ENCODE peak calls at places on chromosome 16, in six cellular contexts. S is adrenal gland; A is CD8-positive, alpha-beta memory T cell; U is CD4-positive, alpha-beta memory T cell; C is A549; R is right lobe of liver. E is an unnamed sample.

GRCh38 chr16:77288222-77288621 is 89.0 kb downstream of the SYCE1L start:
- DNase-seq in C (no peak), A (no peak), R (no peak), U (no peak), S (no peak), E (no peak)

GRCh38 chr16:30095166-30096078 is 591 bp downstream of the YPEL3 start:
- DNase-seq in A (no peak), C (no peak), R (no peak), U (no peak), S (peak; percentile 45), E (no peak)

GRCh38 chr16:51184702-51185433 is 33.8 kb upstream of the SALL1 start:
- DNase-seq in C (no peak), U (no peak), A (no peak), S (no peak), R (no peak), E (no peak)

GRCh38 chr16:58299757-58300349 is 5.0 kb upstream of the PRSS54 start:
- DNase-seq in U (no peak), S (no peak), R (no peak), A (no peak), C (no peak), E (no peak)

GRCh38 chr16:47565454-47565853 is 104.3 kb downstream of the PHKB start:
- DNase-seq in A (peak; percentile 12), R (peak; percentile 33), S (peak; percentile 65), U (no peak), C (no peak), E (no peak)

GRCh38 chr16:81071816-81072215 is 5.2 kb downstream of the C16orf46 start:
- DNase-seq in C (no peak), A (no peak), U (no peak), R (no peak), S (no peak), E (no peak)

GRCh38 chr16:50740747-50741146 is 1.1 kb upstream of the CYLD start:
- DNase-seq in R (no peak), U (no peak), A (no peak), C (no peak), S (no peak), E (no peak)

GRCh38 chr16:50309156-50309526 is 42.8 kb downstream of the ADCY7 start:
- DNase-seq in U (no peak), A (no peak), R (no peak), S (no peak), C (no peak), E (no peak)

GRCh38 chr16:89431158-89431584 is 59.2 kb downstream of the ANKRD11 start:
- DNase-seq in S (no peak), A (no peak), C (peak; percentile 52), R (no peak), U (no peak), E (peak; percentile 76)

GRCh38 chr16:12455287-12455798 is 348.3 kb downstream of the CPPED1 start:
- DNase-seq in C (peak; percentile 37), R (peak; percentile 76), U (no peak), S (peak; percentile 64), A (no peak), E (peak; percentile 75)

GRCh38 chr16:70805787-70806186 is 4.8 kb upstream of the VAC14 start:
- DNase-seq in U (no peak), A (no peak), S (no peak), R (no peak), C (no peak), E (no peak)

GRCh38 chr16:57185446-57185944 is 344 bp downstream of the PSME3IP1 start:
- DNase-seq in C (peak; percentile 38), R (peak; percentile 62), S (peak; percentile 60), A (peak; percentile 43), U (peak; percentile 26), E (peak; percentile 64)

GRCh38 chr16:2752850-2753522 is 548 bp downstream of the SRRM2 start:
- DNase-seq in R (peak; percentile 89), U (no peak), S (peak; percentile 86), C (peak; percentile 81), A (no peak), E (peak; percentile 87)

GRCh38 chr16:26118575-26118974 is 426.8 kb downstream of the HS3ST4 start:
- DNase-seq in R (no peak), U (no peak), C (no peak), S (no peak), A (no peak), E (no peak)

GRCh38 chr16:85565796-85566501 is 47.2 kb upstream of the GSE1 start:
- DNase-seq in U (no peak), S (no peak), C (no peak), A (no peak), R (no peak), E (peak; percentile 57)

GRCh38 chr16:85565340-85565739 is 47.8 kb upstream of the GSE1 start:
- DNase-seq in A (no peak), U (no peak), C (no peak), S (no peak), R (no peak), E (no peak)

GRCh38 chr16:85567101-85567866 is 45.8 kb upstream of the GSE1 start:
- DNase-seq in R (no peak), C (no peak), U (no peak), S (no peak), A (no peak), E (peak; percentile 93)

GRCh38 chr16:85568519-85568918 is 44.6 kb upstream of the GSE1 start:
- DNase-seq in R (peak; percentile 69), C (no peak), S (no peak), A (no peak), U (no peak), E (peak; percentile 83)

GRCh38 chr16:85566502-85567100 is 46.5 kb upstream of the GSE1 start:
- DNase-seq in C (no peak), A (no peak), R (no peak), S (no peak), U (no peak), E (no peak)
- H3K4me1 ChIP-seq in C (peaks cover 13% of the 10 kb centered on the region), A (peaks cover 56% of the 10 kb centered on the region), R (peaks cover 51% of the 10 kb centered on the region), S (peaks cover 16% of the 10 kb centered on the region), U (peaks cover 41% of the 10 kb centered on the region), E (peaks cover 80% of the 10 kb centered on the region)

GRCh38 chr16:280005-280421 is 378 bp upstream of the ARHGDIG start:
- DNase-seq in U (no peak), R (no peak), S (no peak), C (no peak), A (no peak), E (peak; percentile 44)
- H3K4me3 ChIP-seq in U (no peak overlapping the region), R (no peak overlapping the region), S (no peak overlapping the region), C (peak overlapping the region; percentile 57), A (no peak overlapping the region), E (no peak overlapping the region)

DNA sequence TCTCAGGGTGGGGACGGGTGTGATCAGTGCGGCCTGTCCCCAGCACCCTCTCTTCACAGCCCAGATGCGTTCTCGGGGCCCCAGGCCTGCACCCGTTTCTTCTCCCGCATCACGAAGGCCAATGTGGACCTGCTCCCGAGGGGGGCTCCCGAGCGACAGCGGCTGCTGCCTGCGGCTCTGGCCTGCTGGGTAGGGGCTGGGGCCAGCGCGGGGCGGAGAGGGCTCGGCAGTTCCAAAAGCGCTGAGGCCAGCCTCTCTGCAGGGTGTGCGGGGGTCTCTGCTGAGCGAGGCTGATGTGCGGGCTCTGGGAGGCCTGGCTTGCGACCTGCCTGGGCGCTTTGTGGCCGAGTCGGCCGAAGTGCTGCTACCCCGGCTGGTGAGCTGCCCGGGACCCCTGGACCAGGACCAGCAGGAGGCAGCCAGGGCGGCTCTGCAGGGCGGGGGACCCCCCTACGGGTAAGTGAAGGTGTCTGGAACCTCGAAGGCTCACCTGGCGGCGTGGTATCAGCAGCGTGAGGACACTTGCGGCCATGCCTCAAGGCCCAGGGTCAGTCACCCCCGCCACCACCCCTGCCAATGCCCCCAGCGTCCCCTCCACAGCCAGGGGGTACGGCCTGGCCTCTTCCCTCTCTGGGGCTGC is 4.4 kb downstream of the MSLN start:
- DNase-seq in R (no peak), U (no peak), A (no peak), C (no peak), S (no peak), E (no peak)
- H3K4me1 ChIP-seq in R (no peaks in the 10 kb centered on the region), U (no peaks in the 10 kb centered on the region), A (no peaks in the 10 kb centered on the region), C (peaks cover 41% of the 10 kb centered on the region), S (no peaks in the 10 kb centered on the region), E (no peaks in the 10 kb centered on the region)

GRCh38 chr16:14306485-14307058 is 235.5 kb downstream of the MRTFB start:
- DNase-seq in U (no peak), S (no peak), C (no peak), A (no peak), R (no peak), E (no peak)
- H3K4me3 ChIP-seq in U (no peak overlapping the region), S (no peak overlapping the region), C (peak overlapping the region; percentile 98), A (no peak overlapping the region), R (no peak overlapping the region), E (no peak overlapping the region)

GRCh38 chr16:17330019-17330570 is 140.7 kb downstream of the XYLT1 start:
- DNase-seq in A (no peak), C (no peak), U (no peak), R (no peak), S (no peak), E (no peak)
- H3K4me1 ChIP-seq in A (no peaks in the 10 kb centered on the region), C (no peaks in the 10 kb centered on the region), U (no peaks in the 10 kb centered on the region), R (no peaks in the 10 kb centered on the region), S (no peaks in the 10 kb centered on the region), E (peaks cover 6% of the 10 kb centered on the region)

DNA sequence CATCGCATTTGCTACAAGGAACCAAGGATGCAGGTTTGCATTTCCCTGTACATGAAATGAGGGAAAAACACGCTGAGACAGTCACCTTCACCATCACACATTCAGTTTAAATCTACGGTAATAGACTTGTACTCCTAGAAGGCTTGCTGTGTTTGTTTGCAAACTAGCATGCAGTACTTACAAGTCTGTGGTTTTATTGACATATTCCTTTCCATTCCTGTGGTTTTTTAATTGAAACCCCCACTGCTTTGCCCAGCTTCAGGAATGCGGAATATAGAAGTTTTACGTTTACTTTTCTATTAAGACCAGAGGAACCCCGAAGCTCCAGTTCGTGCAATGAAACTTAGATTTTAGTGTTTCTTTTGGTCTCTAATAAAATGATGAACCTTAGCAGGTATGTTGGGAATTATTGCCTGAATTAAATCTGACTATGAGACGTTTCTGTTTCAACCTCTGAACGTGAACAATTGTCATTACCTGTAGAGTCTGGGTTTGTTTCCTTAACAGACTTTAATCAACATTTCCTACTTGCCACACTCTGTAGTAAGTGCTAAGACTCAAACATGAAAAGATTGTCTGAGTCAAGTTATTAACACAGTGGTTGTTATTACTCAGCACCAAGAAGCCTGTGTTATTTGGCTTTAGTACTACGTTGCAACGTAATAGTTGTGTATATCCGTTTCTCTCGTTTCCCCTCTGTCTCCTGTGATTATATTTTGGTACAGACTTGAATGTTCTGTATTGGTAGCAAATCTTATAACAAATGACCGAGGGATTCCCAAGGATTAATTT is 793.3 kb upstream of the GOT2 start:
- DNase-seq in A (no peak), U (no peak), C (peak; percentile 15), R (no peak), S (no peak), E (no peak)
- H3K4me3 ChIP-seq in A (no peak overlapping the region), U (no peak overlapping the region), C (peak overlapping the region; percentile 19), R (no peak overlapping the region), S (no peak overlapping the region), E (no peak overlapping the region)

E was measured in mucosa of descending colon.